ENCODE peak calls at places on chromosome 15, in nine cellular contexts. R is stimulated activated effector memory CD8-positive, alpha-beta T cell treated with anti-CD3 and anti-CD28 coated beads, Interleukin-12 subunit alpha, Interleukin-12 subunit beta, amount 100 ng/mL, for 72 hours; I is right cardiac atrium; T is activated CD8-positive, alpha-beta memory T cell treated with anti-CD3 and anti-CD28 coated beads, Interleukin-2, amount 50 U/mL, for 4 hours; M is epithelial cell of esophagus; U is NCI-H345; X is EL; O is CD8-positive, alpha-beta memory T cell; E is mesendoderm. W is an unnamed sample.

GRCh38 chr15:96322401-96323249 is 7.9 kb upstream of the NR2F2 start:
- DNase-seq in R (no peak), I (peak), T (no peak), M (peak), U (no peak), X (no peak), O (no peak), E (peak), W (peak)

GRCh38 chr15:65833501-65834220 is 35.6 kb upstream of the RAB11A start:
- DNase-seq in R (no peak), I (peak), T (peak), M (no peak), U (peak), X (no peak), O (no peak), E (no peak), W (no peak)

GRCh38 chr15:74179983-74180688 is 6.6 kb downstream of the ISLR start:
- DNase-seq in R (no peak), I (peak), T (no peak), M (no peak), U (no peak), X (peak), O (no peak), E (peak), W (no peak)

GRCh38 chr15:81038975-81039607 is 38.4 kb downstream of the TLNRD1 start:
- DNase-seq in R (no peak), I (peak), T (no peak), M (peak), U (no peak), X (no peak), O (no peak), E (no peak), W (no peak)

GRCh38 chr15:91108421-91108820 is 8.4 kb downstream of the SV2B start:
- DNase-seq in R (no peak), I (no peak), T (no peak), M (no peak), U (no peak), X (no peak), O (no peak), E (no peak), W (no peak)

GRCh38 chr15:60552224-60552623 is 73.3 kb upstream of the ICE2 start:
- DNase-seq in R (no peak), I (no peak), T (no peak), M (no peak), U (no peak), X (no peak), O (no peak), E (no peak), W (no peak)

GRCh38 chr15:32091505-32092380 is 61.4 kb downstream of the CHRNA7 start:
- DNase-seq in R (no peak), I (no peak), T (no peak), M (no peak), U (no peak), X (no peak), O (no peak), E (no peak), W (no peak)

GRCh38 chr15:38130739-38131498 is 121.7 kb upstream of the SPRED1 start:
- DNase-seq in R (no peak), I (peak), T (no peak), M (peak), U (no peak), X (peak), O (no peak), E (peak), W (no peak)

GRCh38 chr15:77493324-77493907 is 72.7 kb downstream of the HMG20A start:
- DNase-seq in R (no peak), I (no peak), T (no peak), M (no peak), U (no peak), X (peak), O (no peak), E (no peak), W (no peak)

GRCh38 chr15:92463826-92464225 is 70.1 kb downstream of the ST8SIA2 start:
- DNase-seq in R (no peak), I (no peak), T (no peak), M (no peak), U (no peak), X (no peak), O (no peak), E (no peak), W (no peak)

GRCh38 chr15:56891852-56892251 is 26.6 kb upstream of the TCF12 start:
- DNase-seq in R (no peak), I (no peak), T (no peak), M (no peak), U (no peak), X (no peak), O (no peak), E (peak), W (no peak)

GRCh38 chr15:91855684-91856553 is 2.4 kb downstream of the SLCO3A1 start:
- DNase-seq in R (no peak), I (no peak), T (no peak), M (peak), U (peak), X (no peak), O (peak), E (peak), W (peak)

GRCh38 chr15:34610388-34610787 is 26.9 kb upstream of the GOLGA8B start:
- DNase-seq in R (no peak), I (no peak), T (no peak), M (peak), U (no peak), X (no peak), O (no peak), E (peak), W (no peak)

GRCh38 chr15:77856718-77857346 is 220.7 kb downstream of the TBC1D2B start:
- DNase-seq in R (no peak), I (no peak), T (peak), M (peak), U (no peak), X (no peak), O (no peak), E (peak), W (no peak)

GRCh38 chr15:74620636-74621545 is 5.3 kb downstream of the CLK3 start:
- DNase-seq in R (peak), I (peak), T (peak), M (peak), U (peak), X (peak), O (peak), E (peak), W (peak)

GRCh38 chr15:76310470-76311070 is 699 bp downstream of the ETFA start:
- DNase-seq in R (no peak), I (no peak), T (no peak), M (peak), U (no peak), X (peak), O (no peak), E (no peak), W (no peak)

GRCh38 chr15:26971303-26972018 is 480 bp downstream of the GABRG3 start:
- DNase-seq in R (no peak), I (no peak), T (no peak), M (no peak), U (peak), X (no peak), O (no peak), E (peak), W (peak)

GRCh38 chr15:72306211-72306785 is 13.7 kb downstream of the CELF6 start:
- DNase-seq in R (no peak), I (peak), T (peak), M (peak), U (no peak), X (peak), O (peak), E (peak), W (no peak)

GRCh38 chr15:47620960-47621681 is 96.2 kb upstream of the SEMA6D start:
- DNase-seq in R (no peak), I (no peak), T (no peak), M (peak), U (no peak), X (no peak), O (no peak), E (no peak), W (no peak)

GRCh38 chr15:58330836-58331561 is 100.8 kb upstream of the LIPC start:
- DNase-seq in R (no peak), I (no peak), T (no peak), M (peak), U (no peak), X (no peak), O (no peak), E (peak), W (no peak)

GRCh38 chr15:65066635-65067333 is 1.0 kb downstream of the RASL12 start:
- DNase-seq in R (no peak), I (peak), T (no peak), M (no peak), U (no peak), X (no peak), O (no peak), E (peak), W (no peak)

GRCh38 chr15:39230205-39230916 is 350.5 kb upstream of the THBS1 start:
- DNase-seq in R (no peak), I (no peak), T (no peak), M (peak), U (peak), X (peak), O (no peak), E (no peak), W (no peak)

GRCh38 chr15:39287322-39288195 is 293.3 kb upstream of the THBS1 start:
- DNase-seq in R (no peak), I (no peak), T (no peak), M (peak), U (peak), X (peak), O (no peak), E (no peak), W (no peak)

GRCh38 chr15:101351736-101352135 is 56.7 kb upstream of the SNRPA1 start:
- DNase-seq in R (no peak), I (no peak), T (no peak), M (no peak), U (no peak), X (no peak), O (no peak), E (no peak), W (no peak)

GRCh38 chr15:39413558-39413957 is 167.3 kb upstream of the THBS1 start:
- DNase-seq in R (no peak), I (no peak), T (no peak), M (peak), U (no peak), X (no peak), O (no peak), E (no peak), W (no peak)

GRCh38 chr15:33048255-33048654 is 146.3 kb downstream of the FMN1 start:
- DNase-seq in R (no peak), I (no peak), T (no peak), M (no peak), U (no peak), X (peak), O (no peak), E (peak), W (no peak)

GRCh38 chr15:63501256-63502089 is 2.9 kb upstream of the USP3 start:
- DNase-seq in R (no peak), I (peak), T (no peak), M (peak), U (no peak), X (peak), O (no peak), E (peak), W (no peak)

GRCh38 chr15:69114231-69114937 is 46.1 kb upstream of the GLCE start:
- DNase-seq in R (no peak), I (no peak), T (no peak), M (peak), U (no peak), X (no peak), O (no peak), E (no peak), W (no peak)

GRCh38 chr15:80991446-80991845 is 1.8 kb upstream of the MESD start:
- DNase-seq in R (no peak), I (peak), T (no peak), M (peak), U (no peak), X (peak), O (no peak), E (no peak), W (no peak)

GRCh38 chr15:92898988-92899909 is 875 bp upstream of the CHD2 start:
- DNase-seq in R (no peak), I (no peak), T (no peak), M (peak), U (no peak), X (peak), O (no peak), E (no peak), W (no peak)

GRCh38 chr15:64878708-64879107 is 33.0 kb upstream of the ANKDD1A start:
- DNase-seq in R (no peak), I (no peak), T (no peak), M (no peak), U (no peak), X (no peak), O (no peak), E (no peak), W (no peak)

GRCh38 chr15:68298882-68299381 is 21.4 kb downstream of the FEM1B start:
- DNase-seq in R (no peak), I (no peak), T (no peak), M (no peak), U (no peak), X (peak), O (peak), E (no peak), W (no peak)

W was measured in progenitor cell of endocrine pancreas.